ENCODE peak calls at places on chromosome 10, in eight cellular contexts. X is LoVo; N is heart right ventricle; L is COR-L47; V is H54; T is activated naive CD4-positive, alpha-beta T cell treated with anti-CD3 and anti-CD28 coated beads, Interleukin-2, amount 50 U/mL, for 72 hours; A is AG08396; H is fibroblast of mammary gland. J is an unnamed sample.

GRCh38 chr10:102646610-102647432 is 2.5 kb downstream of the TRIM8 start:
- DNase-seq in A (no peak), L (no peak), X (no peak), H (peak), T (no peak), V (no peak), N (peak), J (no peak)

GRCh38 chr10:112654794-112655193 is 207.8 kb downstream of the VTI1A start:
- DNase-seq in T (no peak), H (no peak), X (no peak), A (no peak), V (no peak), N (no peak), L (no peak), J (no peak)

GRCh38 chr10:130138479-130138866 is 2.3 kb downstream of the GLRX3 start:
- DNase-seq in N (no peak), H (peak), X (peak), L (no peak), T (no peak), A (peak), V (peak), J (peak)

GRCh38 chr10:95308389-95309302 is 17.8 kb upstream of the PDLIM1 start:
- DNase-seq in V (peak), A (peak), N (peak), T (no peak), L (no peak), H (peak), X (peak), J (peak)

GRCh38 chr10:47456794-47457527 is 27.0 kb downstream of the ANXA8 start:
- DNase-seq in L (no peak), V (no peak), X (no peak), N (no peak), T (peak), H (no peak), A (no peak), J (no peak)

GRCh38 chr10:77902159-77902558 is 24.4 kb downstream of the DLG5 start:
- DNase-seq in A (no peak), L (no peak), X (no peak), N (no peak), H (no peak), V (no peak), T (no peak), J (no peak)

GRCh38 chr10:127762925-127763324 is 25.9 kb downstream of the FOXI2 start:
- DNase-seq in T (no peak), A (no peak), V (no peak), N (no peak), L (no peak), X (no peak), H (no peak), J (no peak)

GRCh38 chr10:11150876-11151275 is 133.2 kb downstream of the CELF2 start:
- DNase-seq in V (no peak), X (no peak), N (no peak), L (no peak), A (no peak), H (no peak), T (no peak), J (no peak)

GRCh38 chr10:95289003-95289920 is 1.5 kb downstream of the PDLIM1 start:
- DNase-seq in X (peak), V (no peak), L (no peak), H (no peak), N (no peak), A (peak), T (no peak), J (peak)

GRCh38 chr10:14039968-14040668 is 290.6 kb downstream of the FRMD4A start:
- DNase-seq in T (no peak), A (peak), L (no peak), X (no peak), H (peak), V (no peak), N (no peak), J (no peak)

GRCh38 chr10:43892062-43892765 is 243.5 kb upstream of the ZNF32 start:
- DNase-seq in A (no peak), H (peak), X (no peak), V (no peak), N (no peak), T (no peak), L (no peak), J (peak)

GRCh38 chr10:93462881-93463280 is 19.3 kb downstream of the MYOF start:
- DNase-seq in A (no peak), H (peak), V (no peak), L (no peak), N (no peak), X (no peak), T (no peak), J (peak)

GRCh38 chr10:7526017-7526400 is 115.2 kb upstream of the SFMBT2 start:
- DNase-seq in X (no peak), T (no peak), A (no peak), N (no peak), H (no peak), V (no peak), L (no peak), J (no peak)

GRCh38 chr10:130022501-130023299 is 58.6 kb upstream of the EBF3 start:
- DNase-seq in H (peak), A (peak), T (peak), V (peak), X (no peak), L (no peak), N (no peak), J (peak)

GRCh38 chr10:33862706-33863105 is 528.2 kb upstream of the NRP1 start:
- DNase-seq in N (no peak), T (no peak), A (no peak), X (no peak), L (no peak), H (no peak), V (no peak), J (no peak)

GRCh38 chr10:88041243-88042161 is 178.1 kb downstream of the PTEN start:
- DNase-seq in A (no peak), N (peak), X (no peak), V (no peak), H (no peak), T (no peak), L (no peak), J (no peak)

GRCh38 chr10:76397210-76397881 is 965.9 kb downstream of the LRMDA start:
- DNase-seq in N (peak), H (peak), X (no peak), V (no peak), A (no peak), T (no peak), L (no peak), J (no peak)

GRCh38 chr10:5047912-5048628 is 44.4 kb upstream of the AKR1C2 start:
- DNase-seq in L (no peak), N (no peak), H (peak), T (no peak), V (no peak), X (no peak), A (peak), J (no peak)

GRCh38 chr10:43942096-43942885 is 293.6 kb upstream of the ZNF32 start:
- DNase-seq in V (no peak), N (no peak), L (no peak), T (no peak), X (no peak), A (no peak), H (no peak), J (no peak)

GRCh38 chr10:35456784-35457183 is 120.5 kb downstream of the CCNY start:
- DNase-seq in H (no peak), X (no peak), A (no peak), L (no peak), N (no peak), T (no peak), V (no peak), J (no peak)

GRCh38 chr10:91007656-91008055 is 86.8 kb upstream of the ANKRD1 start:
- DNase-seq in L (no peak), T (no peak), H (no peak), X (no peak), A (no peak), N (no peak), V (no peak), J (no peak)

GRCh38 chr10:132113766-132114365 is 48.1 kb downstream of the JAKMIP3 start:
- DNase-seq in V (no peak), N (no peak), H (no peak), T (peak), L (no peak), X (no peak), A (no peak), J (no peak)

GRCh38 chr10:119493155-119493554 is 49.4 kb downstream of the RGS10 start:
- DNase-seq in H (no peak), A (no peak), T (no peak), X (no peak), V (no peak), L (no peak), N (no peak), J (no peak)

GRCh38 chr10:52194188-52194587 is 119.9 kb upstream of the DKK1 start:
- DNase-seq in N (no peak), X (no peak), H (no peak), V (no peak), A (no peak), T (no peak), L (no peak), J (no peak)

GRCh38 chr10:71725998-71726672 is 6.6 kb upstream of the C10orf105 start:
- DNase-seq in X (no peak), T (peak), V (peak), L (no peak), A (peak), H (peak), N (no peak), J (peak)

GRCh38 chr10:48390933-48391845 is 84.7 kb downstream of the MAPK8 start:
- DNase-seq in A (no peak), H (peak), L (no peak), V (no peak), N (no peak), X (peak), T (no peak), J (peak)

GRCh38 chr10:97499561-97500296 is 1.0 kb downstream of the UBTD1 start:
- DNase-seq in N (peak), X (no peak), H (peak), A (peak), L (no peak), V (peak), T (no peak), J (no peak)

GRCh38 chr10:47374611-47375536 is 9.2 kb downstream of the ZNF488 start:
- DNase-seq in A (peak), L (no peak), X (no peak), H (peak), N (no peak), V (no peak), T (no peak), J (no peak)

GRCh38 chr10:1109795-1110673 is 53.8 kb downstream of the WDR37 start:
- DNase-seq in V (peak), T (peak), N (no peak), H (peak), A (peak), L (peak), X (peak), J (peak)

GRCh38 chr10:22823109-22823508 is 104.7 kb upstream of the ARMC3 start:
- DNase-seq in X (peak), N (no peak), A (peak), H (peak), T (no peak), L (no peak), V (peak), J (peak)

GRCh38 chr10:71094712-71095390 is 117.5 kb upstream of the UNC5B start:
- DNase-seq in L (no peak), N (no peak), A (no peak), V (no peak), H (no peak), T (peak), X (no peak), J (peak)

GRCh38 chr10:76998451-76998850 is 639.2 kb downstream of the KCNMA1 start:
- DNase-seq in N (no peak), A (no peak), X (no peak), L (peak), T (no peak), V (no peak), H (no peak), J (no peak)

GRCh38 chr10:27745719-27746363 is at the start of gene MKX:
- DNase-seq in X (no peak), N (no peak), L (no peak), A (peak), H (peak), V (peak), T (no peak), J (no peak)

GRCh38 chr10:35379226-35380137 is 43.2 kb downstream of the CCNY start:
- DNase-seq in X (no peak), V (no peak), N (peak), A (peak), T (no peak), H (peak), L (no peak), J (no peak)

GRCh38 chr10:117413928-117414618 is 38.8 kb upstream of the PDZD8 start:
- DNase-seq in A (no peak), T (no peak), H (peak), N (no peak), V (no peak), X (peak), L (no peak), J (peak)

GRCh38 chr10:71205468-71205867 is 6.9 kb upstream of the UNC5B start:
- DNase-seq in V (no peak), L (no peak), T (no peak), X (no peak), N (no peak), H (peak), A (no peak), J (peak)

GRCh38 chr10:104045151-104046089 is 40.3 kb downstream of the COL17A1 start:
- DNase-seq in X (peak), V (peak), A (peak), N (peak), T (no peak), L (peak), H (peak), J (peak)

GRCh38 chr10:9301148-9301547 is 1246.7 kb downstream of the GATA3 start:
- DNase-seq in L (no peak), N (no peak), V (no peak), X (peak), H (peak), T (no peak), A (no peak), J (no peak)

J was measured in RCC 7860.